ENCODE peak calls at places on chromosomes 16 and 17, in ten cellular contexts. L is bronchial epithelial cell; Y is T follicular helper cell; S is MG63; Z is lower lobe of right lung; K is body of pancreas; G is HT-29; T is left cardiac atrium; D is adipocyte; B is stimulated activated CD4-positive, alpha-beta T cell treated with anti-CD3 and anti-CD28 coated beads, TNF-alpha, amount 100 ng/mL, for 4 hours. C is an unnamed sample.

GRCh38 chr17:9935408-9935807 is 30.3 kb upstream of the RCVRN start:
- DNase-seq in L (no peak), Y (no peak), S (no peak), Z (no peak), K (peak), G (no peak), T (peak), D (peak), B (no peak), C (no peak)

GRCh38 chr16:84689126-84689525 is 10.7 kb upstream of the USP10 start:
- DNase-seq in L (peak), Y (no peak), S (peak), Z (no peak), K (no peak), G (no peak), T (no peak), D (peak), B (no peak), C (peak)

GRCh38 chr17:2101448-2102257 is 46.8 kb downstream of the HIC1 start:
- DNase-seq in L (peak), Y (peak), S (no peak), Z (peak), K (peak), G (peak), T (peak), D (no peak), B (no peak), C (no peak)

GRCh38 chr17:27414271-27414670 is 42.0 kb upstream of the KSR1 start:
- DNase-seq in L (peak), Y (no peak), S (peak), Z (no peak), K (no peak), G (no peak), T (no peak), D (no peak), B (no peak), C (peak)

GRCh38 chr16:47877166-47877565 is 278.6 kb downstream of the ABCC12 start:
- DNase-seq in L (peak), Y (no peak), S (no peak), Z (no peak), K (no peak), G (no peak), T (no peak), D (no peak), B (no peak), C (no peak)

GRCh38 chr17:64778367-64779290 is 116.5 kb upstream of the SMURF2 start:
- DNase-seq in L (peak), Y (no peak), S (no peak), Z (peak), K (peak), G (no peak), T (peak), D (no peak), B (no peak), C (peak)

GRCh38 chr17:44911133-44912001 is 3.9 kb downstream of the GFAP start:
- DNase-seq in L (peak), Y (peak), S (peak), Z (peak), K (peak), G (peak), T (peak), D (peak), B (no peak), C (peak)

GRCh38 chr17:30021708-30022317 is 80.4 kb downstream of the EFCAB5 start:
- DNase-seq in L (peak), Y (peak), S (peak), Z (no peak), K (peak), G (peak), T (peak), D (peak), B (no peak), C (peak)

GRCh38 chr17:44269118-44269794 is 1.3 kb upstream of the SLC4A1 start:
- DNase-seq in L (no peak), Y (no peak), S (no peak), Z (no peak), K (peak), G (peak), T (no peak), D (no peak), B (no peak), C (no peak)